ENCODE peak calls at places on chromosomes 12 and 14, in five cellular contexts. Z is ELR, I is DMS79, D is GM04504, T is H54. W is an unnamed sample.

GRCh38 chr14:45144658-45145057 is 8.9 kb downstream of the FANCM start:
- DNase-seq in Z (no peak), I (no peak), D (no peak), T (no peak), W (no peak)

GRCh38 chr12:6554990-6555691 is 701 bp downstream of the IFFO1 start:
- DNase-seq in Z (peak), I (no peak), D (no peak), T (no peak), W (no peak)

GRCh38 chr14:101451166-101451565 is 110.1 kb upstream of the DIO3 start:
- DNase-seq in Z (no peak), I (no peak), D (no peak), T (no peak), W (no peak)

GRCh38 chr12:103379670-103380069 is 116.1 kb downstream of the C12orf42 start:
- DNase-seq in Z (no peak), I (no peak), D (no peak), T (no peak), W (no peak)

GRCh38 chr12:117036046-117036445 is 63.2 kb downstream of the TESC start:
- DNase-seq in Z (no peak), I (peak), D (no peak), T (no peak), W (no peak)

GRCh38 chr12:111024205-111024794 is 103.9 kb upstream of the MYL2 start:
- DNase-seq in Z (peak), I (no peak), D (peak), T (peak), W (peak)

GRCh38 chr12:67647251-67647546 is 1.3 kb upstream of the DYRK2 start:
- DNase-seq in Z (no peak), I (no peak), D (no peak), T (no peak), W (no peak)

GRCh38 chr12:49055978-49056754 is 4.4 kb downstream of the KMT2D start:
- DNase-seq in Z (peak), I (no peak), D (peak), T (peak), W (no peak)

GRCh38 chr12:47393403-47393790 is 312.4 kb downstream of the RPAP3 start:
- DNase-seq in Z (no peak), I (no peak), D (no peak), T (no peak), W (no peak)

W was measured in SJSA1.